ENCODE peak calls at places on chromosomes 16 and 17, in ten cellular contexts. One of them, this sample, is unnamed.

GRCh38 chr16:14003119-14003570 is 68.0 kb upstream of the MRTFB start:
- DNase-seq in neural progenitor cell: peak; percentile 83
- DNase-seq in NT2/D1: peak; percentile 68
- DNase-seq in fibroblast of lung: peak; percentile 77
- DNase-seq in adipocyte: peak; percentile 93
- DNase-seq in SK-N-SH: peak; percentile 81
- DNase-seq in mammary epithelial cell: peak; percentile 77
- DNase-seq in colonic mucosa: peak; percentile 28
- DNase-seq in GM23248: peak; percentile 88
- DNase-seq in DND-41: no peak
- DNase-seq in this sample: peak; percentile 86

GRCh38 chr16:87713469-87714229 is 52.1 kb downstream of the KLHDC4 start:
- DNase-seq in neural progenitor cell: no peak
- DNase-seq in NT2/D1: no peak
- DNase-seq in fibroblast of lung: no peak
- DNase-seq in adipocyte: no peak
- DNase-seq in SK-N-SH: no peak
- DNase-seq in mammary epithelial cell: no peak
- DNase-seq in colonic mucosa: no peak
- DNase-seq in GM23248: no peak
- DNase-seq in DND-41: no peak
- DNase-seq in this sample: no peak

GRCh38 chr17:18224428-18225120 is 861 bp upstream of the LLGL1 start:
- DNase-seq in neural progenitor cell: peak; percentile 97
- DNase-seq in NT2/D1: peak; percentile 79
- DNase-seq in fibroblast of lung: peak; percentile 14
- DNase-seq in adipocyte: peak; percentile 32
- DNase-seq in SK-N-SH: peak; percentile 41
- DNase-seq in mammary epithelial cell: no peak
- DNase-seq in colonic mucosa: no peak
- DNase-seq in GM23248: no peak
- DNase-seq in DND-41: no peak
- DNase-seq in this sample: peak; percentile 98

GRCh38 chr16:57525761-57526160 is 10.6 kb downstream of the CCDC102A start:
- DNase-seq in neural progenitor cell: no peak
- DNase-seq in NT2/D1: no peak
- DNase-seq in fibroblast of lung: peak; percentile 14
- DNase-seq in adipocyte: no peak
- DNase-seq in SK-N-SH: no peak
- DNase-seq in mammary epithelial cell: no peak
- DNase-seq in colonic mucosa: no peak
- DNase-seq in GM23248: no peak
- DNase-seq in DND-41: no peak
- DNase-seq in this sample: no peak

GRCh38 chr17:37676115-37676925 is 33.1 kb upstream of the DDX52 start:
- DNase-seq in neural progenitor cell: no peak
- DNase-seq in NT2/D1: no peak
- DNase-seq in fibroblast of lung: peak; percentile 12
- DNase-seq in adipocyte: no peak
- DNase-seq in SK-N-SH: no peak
- DNase-seq in mammary epithelial cell: no peak
- DNase-seq in colonic mucosa: peak; percentile 72
- DNase-seq in GM23248: peak; percentile 20
- DNase-seq in DND-41: no peak
- DNase-seq in this sample: peak; percentile 35

GRCh38 chr16:54938351-54939346 is 8.0 kb downstream of the IRX5 start:
- DNase-seq in neural progenitor cell: peak; percentile 70
- DNase-seq in NT2/D1: no peak
- DNase-seq in fibroblast of lung: peak; percentile 11
- DNase-seq in adipocyte: no peak
- DNase-seq in SK-N-SH: no peak
- DNase-seq in mammary epithelial cell: peak; percentile 48
- DNase-seq in colonic mucosa: no peak
- DNase-seq in GM23248: peak; percentile 73
- DNase-seq in DND-41: no peak
- DNase-seq in this sample: peak; percentile 77

GRCh38 chr16:8194795-8195194 is 395.5 kb downstream of the TMEM114 start:
- DNase-seq in neural progenitor cell: peak; percentile 45
- DNase-seq in NT2/D1: peak; percentile 57
- DNase-seq in fibroblast of lung: no peak
- DNase-seq in adipocyte: no peak
- DNase-seq in SK-N-SH: peak; percentile 10
- DNase-seq in mammary epithelial cell: no peak
- DNase-seq in colonic mucosa: no peak
- DNase-seq in GM23248: no peak
- DNase-seq in DND-41: no peak
- DNase-seq in this sample: peak; percentile 88

GRCh38 chr17:37821025-37821713 is 76.3 kb upstream of the HNF1B start:
- DNase-seq in neural progenitor cell: no peak
- DNase-seq in NT2/D1: no peak
- DNase-seq in fibroblast of lung: peak; percentile 73
- DNase-seq in adipocyte: no peak
- DNase-seq in SK-N-SH: no peak
- DNase-seq in mammary epithelial cell: peak; percentile 77
- DNase-seq in colonic mucosa: no peak
- DNase-seq in GM23248: peak; percentile 28
- DNase-seq in DND-41: no peak
- DNase-seq in this sample: peak; percentile 31

GRCh38 chr17:2347805-2348685 is 10.7 kb downstream of the SGSM2 start:
- DNase-seq in neural progenitor cell: peak; percentile 92
- DNase-seq in NT2/D1: peak; percentile 87
- DNase-seq in fibroblast of lung: peak; percentile 74
- DNase-seq in adipocyte: peak; percentile 76
- DNase-seq in SK-N-SH: no peak
- DNase-seq in mammary epithelial cell: peak; percentile 42
- DNase-seq in colonic mucosa: peak; percentile 63
- DNase-seq in GM23248: peak; percentile 88
- DNase-seq in DND-41: no peak
- DNase-seq in this sample: peak; percentile 99

GRCh38 chr16:47666434-47666833 is 205.3 kb downstream of the PHKB start:
- DNase-seq in neural progenitor cell: no peak
- DNase-seq in NT2/D1: no peak
- DNase-seq in fibroblast of lung: no peak
- DNase-seq in adipocyte: no peak
- DNase-seq in SK-N-SH: no peak
- DNase-seq in mammary epithelial cell: no peak
- DNase-seq in colonic mucosa: no peak
- DNase-seq in GM23248: no peak
- DNase-seq in DND-41: no peak
- DNase-seq in this sample: peak; percentile 57

GRCh38 chr17:2312736-2313135 is 9.0 kb downstream of the SRR start:
- DNase-seq in neural progenitor cell: no peak
- DNase-seq in NT2/D1: no peak
- DNase-seq in fibroblast of lung: peak; percentile 5
- DNase-seq in adipocyte: peak; percentile 42
- DNase-seq in SK-N-SH: no peak
- DNase-seq in mammary epithelial cell: no peak
- DNase-seq in colonic mucosa: no peak
- DNase-seq in GM23248: no peak
- DNase-seq in DND-41: no peak
- DNase-seq in this sample: no peak

GRCh38 chr16:82181456-82182185 is 11.6 kb upstream of the MPHOSPH6 start:
- DNase-seq in neural progenitor cell: no peak
- DNase-seq in NT2/D1: no peak
- DNase-seq in fibroblast of lung: no peak
- DNase-seq in adipocyte: no peak
- DNase-seq in SK-N-SH: no peak
- DNase-seq in mammary epithelial cell: no peak
- DNase-seq in colonic mucosa: no peak
- DNase-seq in GM23248: no peak
- DNase-seq in DND-41: no peak
- DNase-seq in this sample: no peak

GRCh38 chr16:86854058-86854621 is 275.8 kb downstream of the FOXL1 start:
- DNase-seq in neural progenitor cell: no peak
- DNase-seq in NT2/D1: no peak
- DNase-seq in fibroblast of lung: peak; percentile 56
- DNase-seq in adipocyte: peak; percentile 96
- DNase-seq in SK-N-SH: no peak
- DNase-seq in mammary epithelial cell: no peak
- DNase-seq in colonic mucosa: no peak
- DNase-seq in GM23248: peak; percentile 91
- DNase-seq in DND-41: no peak
- DNase-seq in this sample: no peak

GRCh38 chr16:47358816-47359215 is 102.0 kb downstream of the ITFG1 start:
- DNase-seq in neural progenitor cell: no peak
- DNase-seq in NT2/D1: no peak
- DNase-seq in fibroblast of lung: peak; percentile 61
- DNase-seq in adipocyte: no peak
- DNase-seq in SK-N-SH: no peak
- DNase-seq in mammary epithelial cell: peak; percentile 28
- DNase-seq in colonic mucosa: no peak
- DNase-seq in GM23248: peak; percentile 26
- DNase-seq in DND-41: no peak
- DNase-seq in this sample: no peak

GRCh38 chr16:87918314-87918713 is 18.0 kb downstream of the CA5A start:
- DNase-seq in neural progenitor cell: no peak
- DNase-seq in NT2/D1: no peak
- DNase-seq in fibroblast of lung: peak; percentile 26
- DNase-seq in adipocyte: no peak
- DNase-seq in SK-N-SH: no peak
- DNase-seq in mammary epithelial cell: no peak
- DNase-seq in colonic mucosa: no peak
- DNase-seq in GM23248: peak; percentile 85
- DNase-seq in DND-41: no peak
- DNase-seq in this sample: no peak

GRCh38 chr17:60327122-60327869 is 64.6 kb downstream of the USP32 start:
- DNase-seq in neural progenitor cell: peak; percentile 70
- DNase-seq in NT2/D1: no peak
- DNase-seq in fibroblast of lung: no peak
- DNase-seq in adipocyte: no peak
- DNase-seq in SK-N-SH: peak; percentile 87
- DNase-seq in mammary epithelial cell: no peak
- DNase-seq in colonic mucosa: no peak
- DNase-seq in GM23248: no peak
- DNase-seq in DND-41: no peak
- DNase-seq in this sample: peak; percentile 83

GRCh38 chr17:81556863-81557262 is 4.7 kb upstream of the FAAP100 start:
- DNase-seq in neural progenitor cell: no peak
- DNase-seq in NT2/D1: no peak
- DNase-seq in fibroblast of lung: no peak
- DNase-seq in adipocyte: no peak
- DNase-seq in SK-N-SH: no peak
- DNase-seq in mammary epithelial cell: no peak
- DNase-seq in colonic mucosa: peak; percentile 49
- DNase-seq in GM23248: no peak
- DNase-seq in DND-41: no peak
- DNase-seq in this sample: no peak

DNA sequence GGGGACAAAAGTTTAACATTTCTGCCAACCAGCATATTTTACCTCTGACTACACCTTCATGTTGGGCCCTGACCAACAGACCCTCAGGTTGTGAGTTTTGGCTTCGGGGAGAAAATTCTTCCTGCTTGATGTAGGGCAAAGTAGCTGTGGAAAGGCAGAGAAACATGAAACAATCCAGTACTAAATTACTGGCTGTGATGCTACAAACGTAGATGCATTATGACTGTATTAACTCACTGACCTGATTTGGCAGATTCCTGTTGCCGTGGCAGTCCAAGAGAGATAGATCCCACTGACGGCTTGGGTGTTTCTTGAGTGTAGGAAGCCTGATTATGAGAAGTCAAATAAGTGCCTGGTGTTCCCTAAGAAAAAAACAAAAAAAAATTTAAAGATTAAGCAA is 80.7 kb downstream of the TTC19 start:
- DNase-seq in neural progenitor cell: no peak
- DNase-seq in NT2/D1: no peak
- DNase-seq in fibroblast of lung: peak; percentile 62
- DNase-seq in adipocyte: no peak
- DNase-seq in SK-N-SH: no peak
- DNase-seq in mammary epithelial cell: no peak
- DNase-seq in colonic mucosa: no peak
- DNase-seq in GM23248: no peak
- DNase-seq in DND-41: no peak
- DNase-seq in this sample: no peak
- H3K36me3 ChIP-seq in neural progenitor cell: peaks cover 26% of the 10 kb centered on the region
- H3K36me3 ChIP-seq in NT2/D1: peaks cover 38% of the 10 kb centered on the region
- H3K36me3 ChIP-seq in fibroblast of lung: peaks cover 15% of the 10 kb centered on the region
- H3K36me3 ChIP-seq in adipocyte: peaks cover 57% of the 10 kb centered on the region
- H3K36me3 ChIP-seq in SK-N-SH: peaks cover 84% of the 10 kb centered on the region
- H3K36me3 ChIP-seq in mammary epithelial cell: peaks cover 10% of the 10 kb centered on the region
- H3K36me3 ChIP-seq in colonic mucosa: peaks cover 27% of the 10 kb centered on the region
- H3K36me3 ChIP-seq in GM23248: peaks cover 55% of the 10 kb centered on the region
- H3K36me3 ChIP-seq in DND-41: peaks cover 61% of the 10 kb centered on the region
- H3K36me3 ChIP-seq in this sample: peaks cover 78% of the 10 kb centered on the region

GRCh38 chr17:9439851-9440250 is 135.8 kb downstream of the STX8 start:
- DNase-seq in neural progenitor cell: no peak
- DNase-seq in NT2/D1: no peak
- DNase-seq in fibroblast of lung: no peak
- DNase-seq in adipocyte: no peak
- DNase-seq in SK-N-SH: no peak
- DNase-seq in mammary epithelial cell: no peak
- DNase-seq in colonic mucosa: no peak
- DNase-seq in GM23248: no peak
- DNase-seq in DND-41: no peak
- DNase-seq in this sample: no peak
- H3K9ac ChIP-seq in neural progenitor cell: no peak overlapping the region
- H3K9ac ChIP-seq in NT2/D1: no peak overlapping the region
- H3K9ac ChIP-seq in fibroblast of lung: no peak overlapping the region
- H3K9ac ChIP-seq in adipocyte: no peak overlapping the region
- H3K9ac ChIP-seq in SK-N-SH: no peak overlapping the region
- H3K9ac ChIP-seq in mammary epithelial cell: no peak overlapping the region
- H3K9ac ChIP-seq in colonic mucosa: no peak overlapping the region
- H3K9ac ChIP-seq in GM23248: no peak overlapping the region
- H3K9ac ChIP-seq in DND-41: no peak overlapping the region
- H3K9ac ChIP-seq in this sample: no peak overlapping the region

GRCh38 chr17:71035226-71035625 is 865.9 kb downstream of the KCNJ2 start:
- DNase-seq in neural progenitor cell: peak; percentile 18
- DNase-seq in NT2/D1: no peak
- DNase-seq in fibroblast of lung: no peak
- DNase-seq in adipocyte: no peak
- DNase-seq in SK-N-SH: no peak
- DNase-seq in mammary epithelial cell: no peak
- DNase-seq in colonic mucosa: no peak
- DNase-seq in GM23248: no peak
- DNase-seq in DND-41: no peak
- DNase-seq in this sample: no peak
- H3K9me3 ChIP-seq in neural progenitor cell: no peaks in the 10 kb centered on the region
- H3K9me3 ChIP-seq in NT2/D1: peaks cover 25% of the 10 kb centered on the region
- H3K9me3 ChIP-seq in fibroblast of lung: no peaks in the 10 kb centered on the region
- H3K9me3 ChIP-seq in adipocyte: no peaks in the 10 kb centered on the region
- H3K9me3 ChIP-seq in SK-N-SH: no peaks in the 10 kb centered on the region
- H3K9me3 ChIP-seq in mammary epithelial cell: no peaks in the 10 kb centered on the region
- H3K9me3 ChIP-seq in colonic mucosa: no peaks in the 10 kb centered on the region
- H3K9me3 ChIP-seq in GM23248: no peaks in the 10 kb centered on the region
- H3K9me3 ChIP-seq in DND-41: no peaks in the 10 kb centered on the region
- H3K9me3 ChIP-seq in this sample: peaks cover 8% of the 10 kb centered on the region

DNA sequence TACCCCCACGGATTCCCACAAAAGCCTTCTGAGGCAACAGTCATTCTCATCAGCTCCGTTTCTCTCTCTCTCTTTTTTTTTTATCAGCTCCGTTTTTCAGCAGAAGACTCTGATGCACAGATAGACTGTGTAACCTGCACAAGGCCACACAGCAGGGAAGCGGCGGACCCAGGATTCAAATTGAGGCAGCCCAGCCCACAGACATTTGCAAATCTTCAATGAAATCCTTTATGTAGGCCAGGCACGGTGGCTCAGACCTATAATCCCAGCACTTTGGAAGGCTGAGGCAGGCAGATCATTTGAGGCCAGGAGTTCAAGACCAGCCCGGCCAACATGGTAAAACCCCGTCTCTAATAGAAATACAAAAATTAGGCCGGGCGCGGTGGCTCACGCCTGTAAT is 2.4 kb upstream of the MEOX1 start:
- DNase-seq in neural progenitor cell: no peak
- DNase-seq in NT2/D1: no peak
- DNase-seq in fibroblast of lung: no peak
- DNase-seq in adipocyte: no peak
- DNase-seq in SK-N-SH: no peak
- DNase-seq in mammary epithelial cell: no peak
- DNase-seq in colonic mucosa: no peak
- DNase-seq in GM23248: no peak
- DNase-seq in DND-41: no peak
- DNase-seq in this sample: no peak
- H3K36me3 ChIP-seq in neural progenitor cell: no peaks in the 10 kb centered on the region
- H3K36me3 ChIP-seq in NT2/D1: no peaks in the 10 kb centered on the region
- H3K36me3 ChIP-seq in fibroblast of lung: no peaks in the 10 kb centered on the region
- H3K36me3 ChIP-seq in adipocyte: no peaks in the 10 kb centered on the region
- H3K36me3 ChIP-seq in SK-N-SH: no peaks in the 10 kb centered on the region
- H3K36me3 ChIP-seq in mammary epithelial cell: no peaks in the 10 kb centered on the region
- H3K36me3 ChIP-seq in colonic mucosa: no peaks in the 10 kb centered on the region
- H3K36me3 ChIP-seq in GM23248: no peaks in the 10 kb centered on the region
- H3K36me3 ChIP-seq in DND-41: no peaks in the 10 kb centered on the region
- H3K36me3 ChIP-seq in this sample: no peaks in the 10 kb centered on the region